ENCODE peak calls at places on chromosomes 12 and 14, in five cellular contexts. G is fibroblast of mammary gland, P is cardiac fibroblast, Y is foreskin fibroblast, N is cardiac muscle cell. R is an unnamed sample.

GRCh38 chr12:99649551-99649950 is 2.0 kb downstream of the GARIN6 start:
- DNase-seq in G (no peak), N (peak), P (no peak), Y (no peak), R (no peak)

GRCh38 chr14:58428011-58428807 is 690 bp downstream of the KIAA0586 start:
- DNase-seq in N (peak), P (peak), Y (peak), G (peak), R (no peak)

GRCh38 chr12:125645724-125646123 is 580.5 kb downstream of the AACS start:
- DNase-seq in Y (no peak), P (no peak), N (peak), G (no peak), R (no peak)

GRCh38 chr12:121748571-121749265 is 36.2 kb downstream of the TMEM120B start:
- DNase-seq in N (peak), G (peak), P (peak), Y (peak), R (no peak)

GRCh38 chr12:129304532-129304931 is 451.3 kb downstream of the GLT1D1 start:
- DNase-seq in P (no peak), N (no peak), Y (no peak), G (no peak), R (no peak)

GRCh38 chr12:92206596-92206995 is 61.0 kb upstream of the BTG1 start:
- DNase-seq in Y (no peak), G (no peak), P (peak), N (no peak), R (no peak)

GRCh38 chr14:67814826-67815225 is 1.6 kb downstream of the ZFYVE26 start:
- DNase-seq in Y (no peak), P (no peak), N (no peak), G (no peak), R (no peak)

GRCh38 chr12:93449277-93449676 is 7.5 kb upstream of the UBE2N start:
- DNase-seq in P (no peak), G (no peak), Y (no peak), N (no peak), R (no peak)

GRCh38 chr14:72645706-72646105 is 248.2 kb downstream of the DPF3 start:
- DNase-seq in P (no peak), G (no peak), Y (no peak), N (no peak), R (no peak)

DNA sequence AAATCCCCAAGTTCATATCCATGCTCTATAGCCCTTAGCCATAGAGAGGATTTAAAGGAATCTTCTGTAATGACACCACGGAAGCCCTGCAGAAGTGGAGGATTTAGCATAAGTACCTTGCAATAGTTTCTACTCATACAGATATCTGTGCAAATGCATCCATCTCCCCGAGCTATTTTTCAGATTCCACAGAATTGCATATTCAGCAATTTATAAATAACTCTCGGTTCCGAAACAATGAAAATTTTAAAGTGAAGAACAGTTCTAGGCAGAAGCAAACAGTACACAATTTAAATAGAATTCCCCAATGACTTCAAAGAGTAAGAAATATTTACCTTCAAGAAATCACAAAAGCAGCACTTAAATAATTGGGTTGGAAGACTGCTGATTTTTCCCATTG is 379 bp downstream of the IGF1 start:
- DNase-seq in G (no peak), Y (no peak), N (no peak), P (no peak), R (no peak)
- H3K4me3 ChIP-seq in G (no peak), Y (no peak), N (no peak), P (no peak), R (peak)

DNA sequence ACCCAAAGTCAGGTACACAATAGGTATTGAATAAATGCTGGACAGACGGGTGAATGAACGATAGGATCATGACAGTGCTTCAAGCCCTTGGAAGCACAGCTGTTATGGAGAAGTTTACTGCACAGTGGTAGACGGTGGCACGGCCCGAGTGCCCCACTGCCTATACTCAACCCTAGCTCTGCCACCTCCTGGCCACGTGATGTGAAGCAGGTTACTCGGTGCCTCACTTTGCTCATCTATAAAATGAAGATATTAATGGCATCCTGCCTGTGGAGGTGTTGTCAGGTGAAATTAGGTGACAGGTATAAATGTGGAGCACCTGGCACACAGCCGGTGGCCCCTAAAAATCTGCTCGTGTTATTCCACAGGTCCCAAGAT is 5.8 kb downstream of the ASB2 start:
- DNase-seq in N (no peak), G (no peak), Y (no peak), P (peak), R (no peak)
- H3K4me3 ChIP-seq in N (no peak), G (no peak), Y (no peak), P (no peak), R (peak)

DNA sequence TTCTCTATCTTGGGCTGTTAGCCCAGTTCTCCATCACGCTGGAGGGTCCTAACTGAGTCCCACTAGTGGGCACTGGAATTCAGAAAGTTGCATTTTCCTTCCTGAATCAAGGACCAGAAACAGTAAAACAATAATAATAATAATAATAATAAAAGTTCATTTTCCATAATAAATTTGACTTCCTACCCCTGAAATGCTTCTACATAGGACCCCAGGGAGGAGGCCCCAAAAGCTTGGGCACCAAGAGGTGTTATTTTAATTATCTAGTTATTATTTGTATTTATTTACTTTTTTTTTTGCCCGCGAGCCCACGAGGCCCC is 12.4 kb downstream of the SCNN1A start:
- DNase-seq in P (no peak), Y (no peak), G (no peak), N (no peak), R (no peak)
- H3K4me3 ChIP-seq in P (no peak), Y (no peak), G (no peak), N (peak), R (peak)

GRCh38 chr14:103172921-103173320 is 49.7 kb downstream of the TNFAIP2 start:
- DNase-seq in N (no peak), Y (no peak), P (no peak), G (no peak), R (no peak)
- H3K4me3 ChIP-seq in N (no peak), Y (no peak), P (no peak), G (no peak), R (no peak)

DNA sequence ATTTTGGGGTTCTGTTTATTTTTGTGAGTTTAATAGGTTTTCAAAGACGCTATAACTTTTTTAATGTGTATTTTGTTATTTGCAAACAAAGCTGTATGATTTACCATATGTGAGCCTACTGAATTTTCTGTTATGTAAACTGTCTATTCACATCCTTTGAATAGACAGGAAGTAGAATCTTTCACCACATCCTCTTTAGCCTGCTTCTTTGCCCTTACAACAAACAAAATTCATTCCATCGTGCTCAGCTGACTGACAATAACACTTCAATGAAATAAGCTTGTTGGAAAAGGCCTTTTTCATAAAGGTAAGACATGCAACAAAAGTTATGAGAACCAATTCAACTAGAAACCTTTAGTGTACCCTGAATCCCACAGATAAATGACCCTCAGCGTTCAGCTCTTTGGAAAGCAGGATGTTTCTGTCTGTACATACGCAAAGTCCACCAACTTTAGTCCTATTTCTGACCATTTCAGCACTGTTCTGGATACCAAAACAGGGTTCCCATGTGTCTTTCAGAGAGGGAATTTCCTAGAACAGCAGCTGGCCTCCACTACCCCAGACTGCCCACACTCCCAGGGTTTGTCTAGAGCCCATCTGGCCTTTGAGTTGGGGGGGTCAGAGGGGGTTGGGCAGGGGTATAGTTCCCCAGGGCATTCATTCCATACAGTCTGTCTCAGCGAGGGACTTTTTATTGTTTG is 71.3 kb downstream of the DUSP6 start:
- DNase-seq in N (no peak), G (peak), Y (no peak), P (peak), R (no peak)
- H3K4me3 ChIP-seq in N (no peak), G (no peak), Y (no peak), P (no peak), R (no peak)

GRCh38 chr14:64610049-64610746 is 60.4 kb downstream of the PPP1R36 start:
- DNase-seq in P (no peak), Y (no peak), N (no peak), G (no peak), R (no peak)

GRCh38 chr14:64614992-64615391 is 65.2 kb downstream of the PPP1R36 start:
- DNase-seq in N (no peak), G (no peak), Y (no peak), P (no peak), R (no peak)

GRCh38 chr14:64611358-64612020 is 61.7 kb downstream of the PPP1R36 start:
- DNase-seq in P (no peak), G (peak), Y (no peak), N (no peak), R (no peak)

GRCh38 chr14:64612021-64612380 is 62.2 kb downstream of the PPP1R36 start:
- DNase-seq in Y (peak), G (peak), P (peak), N (peak), R (no peak)

DNA sequence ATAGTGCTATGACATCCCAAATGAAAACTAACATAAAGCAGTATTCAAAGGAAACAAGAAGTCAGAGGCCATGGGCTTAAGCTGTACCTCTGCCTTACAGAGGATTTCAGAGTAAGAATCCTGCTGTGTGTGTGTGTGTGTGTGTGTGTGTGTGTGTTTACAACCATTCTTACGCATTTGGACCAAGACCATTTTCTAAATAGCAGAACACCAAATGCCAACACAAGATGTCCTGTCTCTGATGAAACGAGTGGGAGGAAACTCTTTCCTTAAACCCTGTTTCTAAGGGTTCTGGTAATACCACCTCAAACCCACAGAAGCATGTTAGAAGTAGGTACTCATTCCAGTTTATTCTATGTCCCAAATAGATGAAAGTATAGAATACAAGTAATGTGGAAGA is 64.5 kb downstream of the PPP1R36 start:
- DNase-seq in N (no peak), G (no peak), Y (no peak), P (no peak), R (no peak)
- H3K4me3 ChIP-seq in N (no peak), G (no peak), Y (no peak), P (no peak), R (no peak)

GRCh38 chr14:20486700-20487401 is 17.6 kb downstream of the PNP start:
- DNase-seq in P (no peak), N (no peak), G (no peak), Y (no peak), R (no peak)
- H3K4me3 ChIP-seq in P (no peak), N (no peak), G (no peak), Y (no peak), R (no peak)